ENCODE peak calls at places on chromosomes 1 and 21, in ten cellular contexts. One of them, this sample, is unnamed.

GRCh38 chr1:181483084-181483559 is at the start of gene CACNA1E:
- DNase-seq in activated CD8-positive, alpha-beta T cell treated with anti-CD3 and anti-CD28 coated beads for 36 hours: no peak
- DNase-seq in NCI-H345: peak; percentile 64
- DNase-seq in NCI-H1417 treated with DMSO at 0.1 percent for 48 hours: no peak
- DNase-seq in G401: peak; percentile 50
- DNase-seq in brain microvascular endothelial cell: no peak
- DNase-seq in progenitor cell of endocrine pancreas: no peak
- DNase-seq in EH: no peak
- DNase-seq in NCI-H748 treated with DMSO at 0.1 percent for 48 hours: no peak
- DNase-seq in stimulated activated CD4-positive, alpha-beta T cell treated with anti-CD3 and anti-CD28 coated beads, Interleukin-2, amount 100 ng/mL, for 48 hours: no peak
- DNase-seq in this sample: no peak

GRCh38 chr1:233081686-233082085 is 131.3 kb downstream of the NTPCR start:
- DNase-seq in NCI-H345: no peak
- DNase-seq in NCI-H748 treated with DMSO at 0.1 percent for 48 hours: no peak
- DNase-seq in stimulated activated CD4-positive, alpha-beta T cell treated with anti-CD3 and anti-CD28 coated beads, Interleukin-2, amount 100 ng/mL, for 48 hours: no peak
- DNase-seq in G401: no peak
- DNase-seq in activated CD8-positive, alpha-beta T cell treated with anti-CD3 and anti-CD28 coated beads for 36 hours: no peak
- DNase-seq in progenitor cell of endocrine pancreas: no peak
- DNase-seq in brain microvascular endothelial cell: no peak
- DNase-seq in EH: peak; percentile 43
- DNase-seq in NCI-H1417 treated with DMSO at 0.1 percent for 48 hours: no peak
- DNase-seq in this sample: no peak

GRCh38 chr1:175002910-175003517 is 3.3 kb downstream of the CACYBP start:
- DNase-seq in brain microvascular endothelial cell: no peak
- DNase-seq in stimulated activated CD4-positive, alpha-beta T cell treated with anti-CD3 and anti-CD28 coated beads, Interleukin-2, amount 100 ng/mL, for 48 hours: no peak
- DNase-seq in G401: no peak
- DNase-seq in EH: no peak
- DNase-seq in NCI-H748 treated with DMSO at 0.1 percent for 48 hours: no peak
- DNase-seq in progenitor cell of endocrine pancreas: no peak
- DNase-seq in activated CD8-positive, alpha-beta T cell treated with anti-CD3 and anti-CD28 coated beads for 36 hours: no peak
- DNase-seq in NCI-H345: no peak
- DNase-seq in NCI-H1417 treated with DMSO at 0.1 percent for 48 hours: no peak
- DNase-seq in this sample: no peak

GRCh38 chr1:41925712-41926111 is 7.0 kb upstream of the HIVEP3 start:
- DNase-seq in progenitor cell of endocrine pancreas: no peak
- DNase-seq in EH: peak; percentile 52
- DNase-seq in NCI-H748 treated with DMSO at 0.1 percent for 48 hours: peak; percentile 98
- DNase-seq in activated CD8-positive, alpha-beta T cell treated with anti-CD3 and anti-CD28 coated beads for 36 hours: no peak
- DNase-seq in brain microvascular endothelial cell: no peak
- DNase-seq in stimulated activated CD4-positive, alpha-beta T cell treated with anti-CD3 and anti-CD28 coated beads, Interleukin-2, amount 100 ng/mL, for 48 hours: no peak
- DNase-seq in NCI-H345: no peak
- DNase-seq in G401: no peak
- DNase-seq in NCI-H1417 treated with DMSO at 0.1 percent for 48 hours: no peak
- DNase-seq in this sample: peak; percentile 29

GRCh38 chr1:16183157-16183556 is 27.3 kb upstream of the EPHA2 start:
- DNase-seq in stimulated activated CD4-positive, alpha-beta T cell treated with anti-CD3 and anti-CD28 coated beads, Interleukin-2, amount 100 ng/mL, for 48 hours: no peak
- DNase-seq in EH: peak; percentile 45
- DNase-seq in progenitor cell of endocrine pancreas: no peak
- DNase-seq in brain microvascular endothelial cell: peak; percentile 61
- DNase-seq in NCI-H748 treated with DMSO at 0.1 percent for 48 hours: no peak
- DNase-seq in NCI-H345: no peak
- DNase-seq in NCI-H1417 treated with DMSO at 0.1 percent for 48 hours: no peak
- DNase-seq in activated CD8-positive, alpha-beta T cell treated with anti-CD3 and anti-CD28 coated beads for 36 hours: no peak
- DNase-seq in G401: no peak
- DNase-seq in this sample: no peak

GRCh38 chr1:53332833-53333232 is 5.0 kb upstream of the LRP8 start:
- DNase-seq in progenitor cell of endocrine pancreas: peak; percentile 1
- DNase-seq in activated CD8-positive, alpha-beta T cell treated with anti-CD3 and anti-CD28 coated beads for 36 hours: no peak
- DNase-seq in NCI-H748 treated with DMSO at 0.1 percent for 48 hours: no peak
- DNase-seq in G401: no peak
- DNase-seq in NCI-H1417 treated with DMSO at 0.1 percent for 48 hours: no peak
- DNase-seq in stimulated activated CD4-positive, alpha-beta T cell treated with anti-CD3 and anti-CD28 coated beads, Interleukin-2, amount 100 ng/mL, for 48 hours: no peak
- DNase-seq in NCI-H345: no peak
- DNase-seq in brain microvascular endothelial cell: no peak
- DNase-seq in EH: no peak
- DNase-seq in this sample: no peak

GRCh38 chr1:166852918-166853317 is 13.6 kb downstream of the POGK start:
- DNase-seq in activated CD8-positive, alpha-beta T cell treated with anti-CD3 and anti-CD28 coated beads for 36 hours: no peak
- DNase-seq in progenitor cell of endocrine pancreas: no peak
- DNase-seq in NCI-H1417 treated with DMSO at 0.1 percent for 48 hours: no peak
- DNase-seq in NCI-H345: no peak
- DNase-seq in stimulated activated CD4-positive, alpha-beta T cell treated with anti-CD3 and anti-CD28 coated beads, Interleukin-2, amount 100 ng/mL, for 48 hours: no peak
- DNase-seq in G401: no peak
- DNase-seq in EH: no peak
- DNase-seq in brain microvascular endothelial cell: no peak
- DNase-seq in NCI-H748 treated with DMSO at 0.1 percent for 48 hours: no peak
- DNase-seq in this sample: no peak

GRCh38 chr1:174040387-174040786 is 18.2 kb upstream of the RC3H1 start:
- DNase-seq in NCI-H1417 treated with DMSO at 0.1 percent for 48 hours: no peak
- DNase-seq in G401: peak; percentile 77
- DNase-seq in brain microvascular endothelial cell: peak; percentile 89
- DNase-seq in progenitor cell of endocrine pancreas: no peak
- DNase-seq in activated CD8-positive, alpha-beta T cell treated with anti-CD3 and anti-CD28 coated beads for 36 hours: no peak
- DNase-seq in stimulated activated CD4-positive, alpha-beta T cell treated with anti-CD3 and anti-CD28 coated beads, Interleukin-2, amount 100 ng/mL, for 48 hours: no peak
- DNase-seq in NCI-H748 treated with DMSO at 0.1 percent for 48 hours: no peak
- DNase-seq in EH: peak; percentile 70
- DNase-seq in NCI-H345: peak; percentile 76
- DNase-seq in this sample: peak; percentile 84

GRCh38 chr1:205452906-205453305 is 2.9 kb downstream of the BLACAT1 start:
- DNase-seq in NCI-H1417 treated with DMSO at 0.1 percent for 48 hours: no peak
- DNase-seq in NCI-H345: no peak
- DNase-seq in G401: peak; percentile 33
- DNase-seq in progenitor cell of endocrine pancreas: no peak
- DNase-seq in EH: no peak
- DNase-seq in activated CD8-positive, alpha-beta T cell treated with anti-CD3 and anti-CD28 coated beads for 36 hours: no peak
- DNase-seq in brain microvascular endothelial cell: no peak
- DNase-seq in NCI-H748 treated with DMSO at 0.1 percent for 48 hours: no peak
- DNase-seq in stimulated activated CD4-positive, alpha-beta T cell treated with anti-CD3 and anti-CD28 coated beads, Interleukin-2, amount 100 ng/mL, for 48 hours: no peak
- DNase-seq in this sample: no peak

GRCh38 chr21:14607262-14607661 is 61.1 kb upstream of the SAMSN1 start:
- DNase-seq in NCI-H345: no peak
- DNase-seq in progenitor cell of endocrine pancreas: no peak
- DNase-seq in G401: no peak
- DNase-seq in NCI-H1417 treated with DMSO at 0.1 percent for 48 hours: no peak
- DNase-seq in brain microvascular endothelial cell: no peak
- DNase-seq in stimulated activated CD4-positive, alpha-beta T cell treated with anti-CD3 and anti-CD28 coated beads, Interleukin-2, amount 100 ng/mL, for 48 hours: no peak
- DNase-seq in NCI-H748 treated with DMSO at 0.1 percent for 48 hours: no peak
- DNase-seq in EH: no peak
- DNase-seq in activated CD8-positive, alpha-beta T cell treated with anti-CD3 and anti-CD28 coated beads for 36 hours: no peak
- DNase-seq in this sample: no peak

GRCh38 chr1:202289009-202289408 is 52.7 kb downstream of the UBE2T start:
- DNase-seq in NCI-H345: no peak
- DNase-seq in EH: no peak
- DNase-seq in brain microvascular endothelial cell: no peak
- DNase-seq in progenitor cell of endocrine pancreas: no peak
- DNase-seq in stimulated activated CD4-positive, alpha-beta T cell treated with anti-CD3 and anti-CD28 coated beads, Interleukin-2, amount 100 ng/mL, for 48 hours: no peak
- DNase-seq in G401: no peak
- DNase-seq in NCI-H748 treated with DMSO at 0.1 percent for 48 hours: no peak
- DNase-seq in NCI-H1417 treated with DMSO at 0.1 percent for 48 hours: no peak
- DNase-seq in activated CD8-positive, alpha-beta T cell treated with anti-CD3 and anti-CD28 coated beads for 36 hours: no peak
- DNase-seq in this sample: no peak

GRCh38 chr1:206933333-206933945 is 11.7 kb upstream of the FCMR start:
- DNase-seq in NCI-H345: no peak
- DNase-seq in G401: no peak
- DNase-seq in activated CD8-positive, alpha-beta T cell treated with anti-CD3 and anti-CD28 coated beads for 36 hours: peak; percentile 83
- DNase-seq in progenitor cell of endocrine pancreas: no peak
- DNase-seq in stimulated activated CD4-positive, alpha-beta T cell treated with anti-CD3 and anti-CD28 coated beads, Interleukin-2, amount 100 ng/mL, for 48 hours: peak; percentile 72
- DNase-seq in NCI-H1417 treated with DMSO at 0.1 percent for 48 hours: no peak
- DNase-seq in EH: peak; percentile 23
- DNase-seq in NCI-H748 treated with DMSO at 0.1 percent for 48 hours: no peak
- DNase-seq in brain microvascular endothelial cell: no peak
- DNase-seq in this sample: no peak

GRCh38 chr1:205541161-205541886 is 36.9 kb downstream of the CDK18 start:
- DNase-seq in NCI-H748 treated with DMSO at 0.1 percent for 48 hours: no peak
- DNase-seq in G401: no peak
- DNase-seq in progenitor cell of endocrine pancreas: no peak
- DNase-seq in NCI-H345: no peak
- DNase-seq in activated CD8-positive, alpha-beta T cell treated with anti-CD3 and anti-CD28 coated beads for 36 hours: no peak
- DNase-seq in stimulated activated CD4-positive, alpha-beta T cell treated with anti-CD3 and anti-CD28 coated beads, Interleukin-2, amount 100 ng/mL, for 48 hours: no peak
- DNase-seq in NCI-H1417 treated with DMSO at 0.1 percent for 48 hours: no peak
- DNase-seq in EH: no peak
- DNase-seq in brain microvascular endothelial cell: no peak
- DNase-seq in this sample: no peak

GRCh38 chr1:231357831-231358354 is 19.8 kb downstream of the SPRTN start:
- DNase-seq in stimulated activated CD4-positive, alpha-beta T cell treated with anti-CD3 and anti-CD28 coated beads, Interleukin-2, amount 100 ng/mL, for 48 hours: no peak
- DNase-seq in progenitor cell of endocrine pancreas: no peak
- DNase-seq in NCI-H1417 treated with DMSO at 0.1 percent for 48 hours: peak; percentile 11
- DNase-seq in NCI-H748 treated with DMSO at 0.1 percent for 48 hours: peak; percentile 60
- DNase-seq in brain microvascular endothelial cell: peak; percentile 34
- DNase-seq in G401: peak; percentile 72
- DNase-seq in EH: peak; percentile 77
- DNase-seq in activated CD8-positive, alpha-beta T cell treated with anti-CD3 and anti-CD28 coated beads for 36 hours: peak; percentile 46
- DNase-seq in NCI-H345: peak; percentile 69
- DNase-seq in this sample: peak; percentile 51

GRCh38 chr1:24728982-24729381 is 16.3 kb upstream of the CLIC4 start:
- DNase-seq in EH: no peak
- DNase-seq in NCI-H1417 treated with DMSO at 0.1 percent for 48 hours: no peak
- DNase-seq in activated CD8-positive, alpha-beta T cell treated with anti-CD3 and anti-CD28 coated beads for 36 hours: no peak
- DNase-seq in stimulated activated CD4-positive, alpha-beta T cell treated with anti-CD3 and anti-CD28 coated beads, Interleukin-2, amount 100 ng/mL, for 48 hours: no peak
- DNase-seq in NCI-H345: no peak
- DNase-seq in NCI-H748 treated with DMSO at 0.1 percent for 48 hours: no peak
- DNase-seq in brain microvascular endothelial cell: no peak
- DNase-seq in progenitor cell of endocrine pancreas: no peak
- DNase-seq in G401: no peak
- DNase-seq in this sample: no peak

GRCh38 chr1:96357132-96357531 is 364.5 kb upstream of the PTBP2 start:
- DNase-seq in brain microvascular endothelial cell: no peak
- DNase-seq in EH: no peak
- DNase-seq in NCI-H748 treated with DMSO at 0.1 percent for 48 hours: no peak
- DNase-seq in NCI-H345: no peak
- DNase-seq in G401: no peak
- DNase-seq in stimulated activated CD4-positive, alpha-beta T cell treated with anti-CD3 and anti-CD28 coated beads, Interleukin-2, amount 100 ng/mL, for 48 hours: no peak
- DNase-seq in NCI-H1417 treated with DMSO at 0.1 percent for 48 hours: no peak
- DNase-seq in progenitor cell of endocrine pancreas: no peak
- DNase-seq in activated CD8-positive, alpha-beta T cell treated with anti-CD3 and anti-CD28 coated beads for 36 hours: no peak
- DNase-seq in this sample: no peak

GRCh38 chr1:68808351-68808750 is 311.5 kb upstream of the DEPDC1 start:
- DNase-seq in NCI-H748 treated with DMSO at 0.1 percent for 48 hours: no peak
- DNase-seq in EH: no peak
- DNase-seq in NCI-H1417 treated with DMSO at 0.1 percent for 48 hours: no peak
- DNase-seq in activated CD8-positive, alpha-beta T cell treated with anti-CD3 and anti-CD28 coated beads for 36 hours: no peak
- DNase-seq in stimulated activated CD4-positive, alpha-beta T cell treated with anti-CD3 and anti-CD28 coated beads, Interleukin-2, amount 100 ng/mL, for 48 hours: no peak
- DNase-seq in brain microvascular endothelial cell: no peak
- DNase-seq in progenitor cell of endocrine pancreas: no peak
- DNase-seq in NCI-H345: no peak
- DNase-seq in G401: no peak
- DNase-seq in this sample: no peak

This sample was measured in DMS 273 treated with DMSO at 0.1 percent for 48 hours.